ENCODE peak calls at places on chromosome X, in six cellular contexts. Q is NCI-H2081 treated with DMSO at 0.1 percent for 48 hours; G is hippocampal formation; O is ELR; V is activated CD4-positive, alpha-beta T cell treated with anti-CD3 and anti-CD28 coated beads, Interleukin-2, amount 50 U/mL, for 24 hours; M is testis. F is an unnamed sample.

GRCh38 chrX:150258176-150258425 is 105.0 kb upstream of the MAMLD1 start:
- DNase-seq in Q (no peak), G (no peak), O (no peak), V (no peak), M (no peak), F (no peak)

GRCh38 chrX:69102805-69103204 is 62.4 kb downstream of the PJA1 start:
- DNase-seq in Q (no peak), G (no peak), O (no peak), V (no peak), M (no peak), F (no peak)

GRCh38 chrX:69096963-69097362 is 68.3 kb downstream of the PJA1 start:
- DNase-seq in Q (no peak), G (no peak), O (no peak), V (no peak), M (no peak), F (no peak)

GRCh38 chrX:115889121-115889890 is 281.2 kb upstream of the AGTR2 start:
- DNase-seq in Q (no peak), G (no peak), O (no peak), V (no peak), M (no peak), F (no peak)

GRCh38 chrX:152925835-152926234 is 28.0 kb downstream of the ZNF185 start:
- DNase-seq in Q (no peak), G (no peak), O (no peak), V (no peak), M (no peak), F (no peak)

GRCh38 chrX:149010899-149011224 is 494.2 kb downstream of the IDS start:
- DNase-seq in Q (no peak), G (no peak), O (no peak), V (no peak), M (no peak), F (no peak)

GRCh38 chrX:49103637-49104036 is 19.9 kb downstream of the GPKOW start:
- DNase-seq in Q (no peak), G (no peak), O (peak), V (no peak), M (no peak), F (no peak)

GRCh38 chrX:56029188-56029587 is 203.0 kb upstream of the KLF8 start:
- DNase-seq in Q (no peak), G (no peak), O (no peak), V (no peak), M (no peak), F (no peak)

GRCh38 chrX:153773741-153774575 is 6.9 kb upstream of the SRPK3 start:
- DNase-seq in Q (no peak), G (no peak), O (no peak), V (no peak), M (no peak), F (no peak)

GRCh38 chrX:85905851-85906250 is 141.5 kb downstream of the CHM start:
- DNase-seq in Q (no peak), G (peak), O (no peak), V (no peak), M (no peak), F (no peak)